ENCODE peak calls at places on chromosome 14, in seven cellular contexts. Z is upper lobe of right lung, G is fibroblast of lung, D is breast epithelium, H is mesendoderm, T is astrocyte, K is tibial artery. F is an unnamed sample. For H3K4me1 and H3K36me3, the result is how much of the 10 kb centered on the place peaks cover.

GRCh38 chr14:84399296-84399910 is 1130.5 kb upstream of the FLRT2 start:
- DNase-seq in Z (peak), G (no peak), D (no peak), H (no peak), T (no peak), K (no peak), F (no peak)

GRCh38 chr14:76259029-76259735 is 107.5 kb downstream of the GPATCH2L start:
- DNase-seq in Z (no peak), G (no peak), D (no peak), H (no peak), T (no peak), K (no peak), F (no peak)

GRCh38 chr14:104311358-104311757 is 173.0 kb downstream of the KIF26A start:
- DNase-seq in Z (no peak), G (no peak), D (no peak), H (no peak), T (no peak), K (no peak), F (no peak)

GRCh38 chr14:31568671-31569070 is 7.5 kb downstream of the NUBPL start:
- DNase-seq in Z (no peak), G (peak), D (no peak), H (no peak), T (no peak), K (no peak), F (no peak)

GRCh38 chr14:71591929-71592328 is 340.3 kb upstream of the RGS6 start:
- DNase-seq in Z (no peak), G (peak), D (no peak), H (no peak), T (peak), K (no peak), F (no peak)

GRCh38 chr14:50718949-50719348 is 50.8 kb upstream of the SAV1 start:
- DNase-seq in Z (no peak), G (no peak), D (no peak), H (no peak), T (no peak), K (no peak), F (no peak)

GRCh38 chr14:30573203-30573814 is 14.4 kb downstream of the G2E3 start:
- DNase-seq in Z (no peak), G (peak), D (no peak), H (no peak), T (peak), K (no peak), F (no peak)

GRCh38 chr14:105168496-105168978 is at the start of gene JAG2:
- DNase-seq in Z (peak), G (no peak), D (no peak), H (peak), T (peak), K (no peak), F (no peak)

GRCh38 chr14:100782516-100783320 is 43.2 kb upstream of the MEG3 start:
- DNase-seq in Z (peak), G (no peak), D (peak), H (no peak), T (no peak), K (peak), F (peak)

GRCh38 chr14:22977684-22978486 is 4.5 kb downstream of the AJUBA start:
- DNase-seq in Z (peak), G (peak), D (peak), H (peak), T (peak), K (peak), F (peak)
- H3K4me1 ChIP-seq in Z (under half), G (under half), D (under half), H (under half), T (under half), K (half or more), F (under half)

DNA sequence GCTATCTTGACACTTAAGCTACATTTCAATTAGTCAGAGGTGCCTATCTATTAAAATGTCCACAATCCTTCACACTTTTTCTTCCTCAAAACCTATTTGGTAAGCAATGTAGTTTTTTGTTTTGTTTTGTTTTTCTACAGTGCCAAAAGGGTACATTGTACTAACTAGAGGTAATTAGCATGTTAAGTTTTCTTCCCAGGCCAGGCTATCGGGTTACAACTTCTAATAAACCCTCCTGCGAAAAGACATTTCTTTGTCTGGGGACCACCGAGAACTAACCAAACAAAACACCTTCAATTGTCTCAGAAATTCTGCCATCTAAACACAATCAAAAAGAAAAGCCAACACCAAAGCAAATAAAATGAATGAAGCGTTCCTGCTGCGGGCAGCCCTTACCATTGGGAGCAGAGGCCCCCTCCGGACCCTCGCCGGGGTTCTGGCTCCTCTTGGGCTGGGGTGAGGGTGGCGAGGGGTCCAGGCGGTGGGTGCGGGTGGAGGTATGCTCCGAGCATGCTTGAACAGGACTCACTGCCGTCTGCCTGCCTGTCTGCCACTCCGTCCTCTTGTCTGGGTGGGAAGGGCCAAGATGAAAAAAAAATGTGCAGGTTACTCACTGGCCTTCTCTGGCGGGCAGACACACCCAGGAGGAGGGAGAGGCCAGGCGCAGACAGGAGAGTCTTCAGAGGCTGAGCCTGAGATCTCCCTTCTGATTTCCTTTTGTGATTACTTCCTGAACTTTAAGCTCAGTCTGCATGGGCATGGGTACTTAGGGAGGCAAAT is 76.3 kb downstream of the STON2 start:
- DNase-seq in Z (no peak), G (no peak), D (peak), H (peak), T (peak), K (no peak), F (no peak)
- H3K27ac ChIP-seq in Z (no peak), G (no peak), D (peak), H (peak), T (no peak), K (no peak), F (no peak)

DNA sequence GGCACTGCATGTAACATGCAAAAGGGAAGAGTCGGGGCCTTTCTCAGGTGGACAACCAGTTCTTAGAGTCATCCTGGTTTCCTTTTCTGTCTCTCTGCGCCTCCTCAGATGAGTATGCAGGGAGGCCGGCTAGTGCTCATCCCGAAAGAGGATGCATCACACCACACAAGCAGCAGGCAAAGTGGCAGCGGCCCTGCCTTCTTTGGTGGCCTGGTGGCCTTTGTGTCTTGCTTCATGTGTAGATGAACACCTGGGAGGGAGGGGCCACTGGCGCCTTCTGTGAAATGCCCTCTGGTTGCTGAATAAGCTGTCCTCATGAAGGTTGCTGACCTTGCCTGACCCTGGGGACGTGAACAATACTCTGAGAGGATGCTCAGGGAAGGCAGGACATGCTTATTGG is 18.0 kb downstream of the SLC24A4 start:
- DNase-seq in Z (no peak), G (no peak), D (no peak), H (no peak), T (no peak), K (no peak), F (no peak)
- H3K36me3 ChIP-seq in Z (under half), G (under half), D (under half), H (under half), T (under half), K (under half), F (under half)

DNA sequence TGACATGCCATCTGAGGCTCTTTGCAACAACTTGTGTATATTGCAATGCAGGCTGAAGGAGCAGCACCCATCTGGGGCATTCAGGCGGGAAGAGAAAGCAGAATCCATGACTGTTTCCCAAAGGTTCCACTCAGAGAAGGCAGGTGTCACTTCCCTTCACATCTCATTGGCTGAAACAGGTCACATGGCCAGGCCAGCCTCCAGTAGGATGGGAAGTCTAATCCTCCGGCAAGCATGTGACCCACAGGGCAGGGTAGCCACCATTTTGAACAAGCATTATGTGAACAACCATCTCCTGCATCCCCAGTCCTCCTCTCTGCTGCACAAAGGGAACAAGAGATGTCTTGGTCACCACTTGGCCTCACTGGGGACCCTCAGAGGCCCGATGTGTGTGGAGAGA is 70.6 kb downstream of the RIN3 start:
- DNase-seq in Z (no peak), G (no peak), D (no peak), H (no peak), T (no peak), K (peak), F (no peak)
- H3K4me1 ChIP-seq in Z (under half), G (under half), D (under half), H (under half), T (under half), K (under half), F (under half)

GRCh38 chr14:56325251-56325839 is 207.1 kb downstream of the PELI2 start:
- DNase-seq in Z (no peak), G (peak), D (no peak), H (no peak), T (peak), K (no peak), F (no peak)
- H3K27ac ChIP-seq in Z (no peak), G (peak), D (no peak), H (no peak), T (peak), K (no peak), F (no peak)